ENCODE peak calls at places on chromosomes 3 and 15, in nine cellular contexts. Y, N, M, B, C, Q, E, J and X are unnamed samples.

GRCh38 chr15:40379853-40380252 is 2.7 kb upstream of the KNSTRN start:
- DNase-seq in J (no peak), M (peak), N (peak), C (peak), E (peak), B (peak), Q (no peak), Y (no peak), X (no peak)

GRCh38 chr3:141815667-141816066 is 52.5 kb downstream of the GRK7 start:
- DNase-seq in J (no peak), E (no peak), C (no peak), Q (no peak), N (no peak), B (no peak), M (no peak), Y (no peak), X (no peak)

GRCh38 chr15:101426761-101427333 is 62.7 kb downstream of the PCSK6 start:
- DNase-seq in Q (no peak), E (no peak), N (no peak), M (no peak), C (no peak), J (no peak), B (no peak), Y (no peak), X (no peak)

GRCh38 chr3:10822055-10822454 is 6.0 kb downstream of the SLC6A11 start:
- DNase-seq in J (no peak), B (no peak), Q (no peak), E (no peak), N (no peak), Y (no peak), C (no peak), M (no peak), X (no peak)

GRCh38 chr15:31433101-31433500 is 106.5 kb downstream of the KLF13 start:
- DNase-seq in J (no peak), C (no peak), N (no peak), M (no peak), Q (no peak), E (no peak), B (no peak), Y (no peak), X (no peak)

GRCh38 chr15:31024330-31024729 is 32.9 kb upstream of the MTMR10 start:
- DNase-seq in N (peak), B (no peak), M (peak), C (no peak), Q (no peak), Y (no peak), J (peak), E (peak), X (no peak)

GRCh38 chr3:9906480-9906879 is 3.8 kb downstream of the IL17RE start:
- DNase-seq in J (no peak), C (no peak), Y (no peak), M (no peak), B (no peak), E (no peak), Q (no peak), N (no peak), X (no peak)

GRCh38 chr3:26840272-26840870 is 217.8 kb downstream of the LRRC3B start:
- DNase-seq in E (no peak), M (no peak), C (no peak), N (no peak), Y (no peak), J (no peak), B (no peak), Q (no peak), X (no peak)

GRCh38 chr15:67033521-67033920 is 31.9 kb upstream of the SMAD3 start:
- DNase-seq in C (no peak), E (no peak), B (no peak), J (peak), Y (no peak), M (no peak), Q (no peak), N (no peak), X (no peak)

GRCh38 chr15:57820119-57820518 is 113.6 kb downstream of the POLR2M start:
- DNase-seq in N (peak), Y (no peak), E (peak), B (no peak), C (no peak), J (no peak), Q (no peak), M (no peak), X (no peak)

GRCh38 chr3:53554559-53555511 is 60.4 kb downstream of the CACNA1D start:
- DNase-seq in C (no peak), E (no peak), N (no peak), Y (no peak), Q (no peak), B (no peak), M (no peak), J (no peak), X (no peak)

GRCh38 chr15:66114863-66115425 is 138.6 kb downstream of the MEGF11 start:
- DNase-seq in M (no peak), J (no peak), Y (no peak), N (no peak), C (no peak), E (no peak), Q (no peak), B (no peak), X (no peak)

GRCh38 chr15:100995471-100996430 is 76.6 kb downstream of the LRRK1 start:
- DNase-seq in B (no peak), C (no peak), N (no peak), Y (no peak), E (no peak), J (no peak), M (no peak), Q (no peak), X (no peak)

GRCh38 chr3:129897026-129897425 is 3.5 kb upstream of the TMCC1 start:
- DNase-seq in C (no peak), E (no peak), Q (no peak), N (no peak), B (no peak), J (no peak), M (no peak), Y (no peak), X (no peak)

GRCh38 chr15:66288796-66289195 is 4.6 kb upstream of the DIS3L start:
- DNase-seq in Q (no peak), E (no peak), M (no peak), N (peak), C (no peak), J (no peak), B (no peak), Y (no peak), X (no peak)

GRCh38 chr15:29736745-29737023 is 85.6 kb downstream of the TJP1 start:
- DNase-seq in J (no peak), C (no peak), Y (no peak), Q (no peak), N (peak), M (peak), B (no peak), E (peak), X (no peak)

GRCh38 chr3:2837233-2837632 is 272.9 kb downstream of the IL5RA start:
- DNase-seq in J (no peak), E (no peak), N (no peak), Y (no peak), Q (no peak), B (no peak), M (no peak), C (no peak), X (no peak)

GRCh38 chr3:167406876-167407492 is 26.9 kb upstream of the ZBBX start:
- DNase-seq in Y (peak), B (no peak), M (peak), N (peak), C (no peak), Q (peak), J (peak), E (peak), X (peak)

GRCh38 chr3:23916152-23916885 is 471 bp downstream of the NKIRAS1 start:
- DNase-seq in Y (no peak), J (no peak), Q (peak), N (peak), C (peak), B (no peak), M (no peak), E (no peak), X (no peak)

GRCh38 chr3:137588871-137589270 is 175.2 kb upstream of the SOX14 start:
- DNase-seq in Q (no peak), Y (no peak), M (no peak), E (no peak), C (no peak), B (no peak), N (no peak), J (no peak), X (no peak)

GRCh38 chr3:59469948-59470723 is 420.3 kb upstream of the CFAP20DC start:
- DNase-seq in C (no peak), Q (no peak), J (no peak), E (peak), B (no peak), M (no peak), Y (no peak), N (peak), X (no peak)

GRCh38 chr3:4508048-4508981 is 15.2 kb downstream of the ITPR1 start:
- DNase-seq in M (no peak), Y (no peak), J (no peak), B (no peak), Q (no peak), N (no peak), C (no peak), E (no peak), X (no peak)

GRCh38 chr3:188747487-188747886 is 424.3 kb upstream of the TPRG1 start:
- DNase-seq in E (no peak), Q (no peak), Y (no peak), B (no peak), C (no peak), J (no peak), M (no peak), N (peak), X (no peak)

GRCh38 chr3:124033360-124034015 is 41.6 kb upstream of the ROPN1 start:
- DNase-seq in Q (no peak), E (peak), N (peak), C (no peak), B (peak), M (no peak), J (peak), Y (peak), X (no peak)

GRCh38 chr3:53836084-53836872 is 9.9 kb downstream of the CHDH start:
- DNase-seq in C (no peak), N (no peak), J (no peak), E (no peak), Y (no peak), B (no peak), M (no peak), Q (no peak), X (no peak)

GRCh38 chr15:69318033-69318432 is 19.3 kb downstream of the PAQR5 start:
- DNase-seq in Q (no peak), C (no peak), M (no peak), B (no peak), J (no peak), Y (no peak), N (no peak), E (no peak), X (no peak)

GRCh38 chr3:164460851-164461250 is 617.4 kb downstream of the SI start:
- DNase-seq in E (peak), Y (no peak), M (no peak), C (no peak), N (peak), B (no peak), J (no peak), Q (no peak), X (no peak)

GRCh38 chr3:136731274-136731884 is 20.8 kb downstream of the STAG1 start:
- DNase-seq in M (no peak), C (no peak), J (no peak), Y (no peak), E (peak), B (no peak), Q (no peak), N (no peak), X (no peak)

GRCh38 chr3:184808021-184808420 is 3.9 kb upstream of the VPS8 start:
- DNase-seq in Q (no peak), E (no peak), B (no peak), M (peak), J (peak), C (no peak), N (no peak), Y (no peak), X (peak)

GRCh38 chr3:102194760-102195159 is 240.1 kb upstream of the ZPLD1 start:
- DNase-seq in C (no peak), M (no peak), B (no peak), N (no peak), Y (no peak), Q (no peak), E (no peak), J (no peak), X (no peak)

GRCh38 chr3:169241928-169242751 is 421.4 kb downstream of the MECOM start:
- DNase-seq in C (no peak), J (peak), M (no peak), Q (no peak), N (peak), Y (peak), B (peak), E (peak), X (peak)

GRCh38 chr15:43876872-43877271 is 50.1 kb downstream of the WDR76 start:
- DNase-seq in B (no peak), C (no peak), J (no peak), Q (no peak), N (no peak), M (no peak), Y (no peak), E (no peak), X (no peak)

GRCh38 chr3:127780536-127781400 is 41.5 kb downstream of the MGLL start:
- DNase-seq in M (no peak), B (no peak), J (no peak), Y (no peak), Q (no peak), C (no peak), E (no peak), N (peak), X (no peak)

GRCh38 chr3:10937141-10937825 is 55.3 kb upstream of the SLC6A1 start:
- DNase-seq in Y (no peak), Q (no peak), B (no peak), N (no peak), J (no peak), M (no peak), E (no peak), C (no peak), X (no peak)

GRCh38 chr3:106518516-106518915 is 649.7 kb upstream of the CBLB start:
- DNase-seq in Q (no peak), C (no peak), B (no peak), N (peak), Y (no peak), J (no peak), M (no peak), E (peak), X (no peak)

GRCh38 chr3:185843126-185843525 is 18.3 kb upstream of the IGF2BP2 start:
- DNase-seq in Q (no peak), N (no peak), E (no peak), J (no peak), B (no peak), Y (no peak), M (no peak), C (no peak), X (no peak)

GRCh38 chr3:84307339-84307738 is 651.5 kb upstream of the CADM2 start:
- DNase-seq in M (no peak), B (no peak), N (no peak), Y (no peak), Q (no peak), J (no peak), E (no peak), C (no peak), X (no peak)

GRCh38 chr15:95644476-95644875 is 686.0 kb upstream of the NR2F2 start:
- DNase-seq in E (no peak), M (no peak), N (peak), B (no peak), Y (no peak), J (no peak), C (no peak), Q (no peak), X (no peak)

GRCh38 chr3:103195201-103195600 is 760.4 kb downstream of the ZPLD1 start:
- DNase-seq in N (peak), Q (no peak), Y (no peak), M (no peak), E (peak), C (no peak), B (no peak), J (no peak), X (no peak)

GRCh38 chr3:38031022-38031994 is 1.9 kb upstream of the PLCD1 start:
- DNase-seq in N (peak), E (peak), C (no peak), B (no peak), M (no peak), J (no peak), Q (no peak), Y (no peak), X (no peak)

GRCh38 chr3:111715911-111716523 is 120.9 kb upstream of the ZBED2 start:
- DNase-seq in M (peak), E (peak), B (peak), N (peak), J (no peak), Q (peak), Y (no peak), C (peak), X (peak)
- TF ChIP-seq CTCF in M (peak), E (peak), B (peak), N (peak), J (peak), Q (peak), Y (peak), C (peak), X (peak)

GRCh38 chr3:183435701-183436100 is 7.3 kb upstream of the MCF2L2 start:
- DNase-seq in Y (no peak), N (no peak), E (no peak), J (no peak), B (no peak), C (no peak), Q (no peak), M (no peak), X (no peak)
- TF ChIP-seq CTCF in Y (no peak), N (no peak), E (no peak), J (no peak), B (no peak), C (no peak), Q (no peak), M (no peak), X (no peak)

DNA sequence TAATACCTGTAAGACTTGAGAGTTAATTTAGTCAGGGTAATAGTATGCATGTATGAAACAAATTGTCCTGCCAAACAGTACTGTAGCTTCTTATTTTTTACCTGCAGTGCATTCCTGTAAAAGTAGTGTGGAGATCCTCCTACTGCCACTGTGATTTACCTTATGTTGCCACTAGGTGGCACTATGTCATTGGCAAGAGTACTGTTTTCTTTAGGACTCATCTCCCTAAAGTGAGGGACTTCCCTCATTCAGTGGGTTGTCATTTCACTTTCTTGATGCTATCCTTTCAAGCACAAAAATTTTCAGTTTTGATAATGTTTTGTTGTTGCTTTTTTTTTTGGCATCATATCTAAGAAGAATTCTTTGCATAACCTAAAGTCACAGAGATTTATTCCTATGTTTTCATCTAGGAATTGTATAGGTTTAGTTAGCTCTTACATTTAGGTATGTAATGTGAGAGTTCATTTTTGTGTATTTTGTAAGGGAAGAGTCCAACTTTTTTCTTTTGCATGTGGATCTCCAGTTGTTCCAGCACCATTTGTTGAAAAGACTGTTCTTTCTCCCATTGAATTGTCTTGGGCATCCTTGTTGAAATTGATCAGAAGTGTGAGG is 105.7 kb downstream of the AKAP13 start:
- DNase-seq in E (peak), M (peak), B (no peak), Y (peak), Q (peak), J (peak), N (peak), C (peak), X (peak)
- TF ChIP-seq CTCF in E (peak), M (peak), B (peak), Y (peak), Q (peak), J (peak), N (peak), C (peak), X (peak)

GRCh38 chr15:88258021-88258641 is 1.6 kb upstream of the NTRK3 start:
- DNase-seq in B (no peak), Q (no peak), M (peak), E (peak), J (peak), Y (no peak), N (peak), C (no peak), X (no peak)
- TF ChIP-seq CTCF in B (peak), Q (no peak), M (no peak), E (no peak), J (peak), Y (peak), N (peak), C (peak), X (peak)

GRCh38 chr15:61063875-61064320 is 165.2 kb downstream of the RORA start:
- DNase-seq in Q (no peak), B (no peak), J (no peak), C (no peak), Y (no peak), E (no peak), M (no peak), N (no peak), X (no peak)
- TF ChIP-seq CTCF in Q (no peak), B (no peak), J (no peak), C (no peak), Y (no peak), E (no peak), M (no peak), N (no peak), X (no peak)

GRCh38 chr15:33443699-33444098 is 132.9 kb downstream of the RYR3 start:
- DNase-seq in Q (no peak), B (no peak), C (no peak), J (no peak), M (no peak), N (no peak), E (no peak), Y (no peak), X (no peak)

GRCh38 chr15:33448151-33448550 is 137.4 kb downstream of the RYR3 start:
- DNase-seq in C (no peak), Y (no peak), M (no peak), Q (no peak), J (no peak), B (no peak), N (no peak), E (no peak), X (no peak)

GRCh38 chr15:33440911-33441310 is 130.1 kb downstream of the RYR3 start:
- DNase-seq in E (no peak), C (no peak), J (no peak), Q (no peak), Y (no peak), M (no peak), B (no peak), N (no peak), X (no peak)

DNA sequence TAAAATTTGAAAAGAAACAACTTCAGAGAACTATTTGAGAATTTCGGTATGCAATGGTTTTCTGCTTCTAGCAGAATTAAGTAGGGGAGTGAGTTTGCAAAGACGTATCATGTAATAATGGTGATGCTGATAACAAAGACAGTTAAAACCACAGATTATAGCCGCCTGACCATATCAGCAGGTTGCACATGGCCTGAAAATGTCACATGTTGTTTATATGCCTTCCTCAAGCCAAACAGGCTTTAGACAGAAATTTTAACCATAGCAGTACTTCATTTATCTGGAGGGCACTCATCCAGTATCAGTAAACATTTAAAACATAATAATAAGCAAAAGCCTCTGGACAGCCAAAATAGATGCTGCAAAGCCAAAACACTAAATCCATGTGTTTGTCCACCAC is 131.7 kb downstream of the RYR3 start:
- DNase-seq in Q (no peak), N (no peak), E (no peak), J (no peak), C (no peak), Y (no peak), B (no peak), M (no peak), X (no peak)
- TF ChIP-seq CTCF in Q (no peak), N (no peak), E (no peak), J (no peak), C (no peak), Y (no peak), B (no peak), M (no peak), X (no peak)

GRCh38 chr3:14570864-14571263 is 30.7 kb upstream of the GRIP2 start:
- DNase-seq in N (no peak), Y (no peak), B (no peak), C (no peak), E (no peak), M (no peak), J (no peak), Q (no peak), X (no peak)

GRCh38 chr3:14566812-14567211 is 26.7 kb upstream of the GRIP2 start:
- DNase-seq in J (no peak), N (no peak), E (no peak), B (no peak), M (no peak), Q (no peak), Y (no peak), C (no peak), X (no peak)

GRCh38 chr3:14568269-14568668 is 28.1 kb upstream of the GRIP2 start:
- DNase-seq in E (no peak), C (no peak), Q (no peak), Y (no peak), B (no peak), M (no peak), N (no peak), J (no peak), X (no peak)

GRCh38 chr3:14570089-14570488 is 29.9 kb upstream of the GRIP2 start:
- DNase-seq in J (no peak), N (no peak), M (no peak), C (no peak), Y (no peak), E (no peak), B (no peak), Q (no peak), X (no peak)

GRCh38 chr3:14569474-14569873 is 29.3 kb upstream of the GRIP2 start:
- DNase-seq in N (no peak), B (no peak), Y (no peak), E (no peak), M (no peak), C (no peak), J (no peak), Q (no peak), X (no peak)
- TF ChIP-seq CTCF in N (no peak), B (no peak), Y (no peak), E (no peak), M (no peak), C (no peak), J (no peak), Q (no peak), X (no peak)